ENCODE peak calls at places on chromosome 6, in ten cellular contexts. N is tibial artery, P is cardiac muscle cell, O is A549, B is heart left ventricle, Q is fibroblast of lung, E is esophagus squamous epithelium, X is left ventricle myocardium inferior, S is GM12878, H is body of pancreas. Y is an unnamed sample.
A peak's percentile ranks its signal among the peaks of the same experiment; 100 is the strongest.

GRCh38 chr6:36563237-36563927 is 16.1 kb upstream of the STK38 start:
- DNase-seq in O (no peak), H (no peak), Q (no peak), E (no peak), N (no peak), S (no peak), P (peak; percentile 11), B (no peak), X (no peak), Y (no peak)

GRCh38 chr6:163903528-163903927 is 489.0 kb downstream of the QKI start:
- DNase-seq in O (no peak), E (no peak), H (no peak), B (no peak), S (no peak), Q (no peak), X (no peak), P (no peak), N (no peak), Y (no peak)

GRCh38 chr6:97440590-97441176 is 157.7 kb upstream of the MMS22L start:
- DNase-seq in H (peak; percentile 5), Q (peak; percentile 32), B (no peak), S (no peak), P (peak; percentile 77), E (no peak), X (no peak), O (peak; percentile 34), N (no peak), Y (no peak)

GRCh38 chr6:69696273-69696672 is 100.5 kb downstream of the LMBRD1 start:
- DNase-seq in X (no peak), H (no peak), B (no peak), Q (no peak), O (no peak), E (no peak), S (no peak), N (no peak), P (no peak), Y (no peak)

GRCh38 chr6:25435397-25435985 is 156.3 kb downstream of the CARMIL1 start:
- DNase-seq in O (no peak), N (no peak), Q (no peak), S (no peak), E (no peak), H (no peak), X (no peak), B (no peak), P (no peak), Y (no peak)

GRCh38 chr6:111552241-111552744 is 53.4 kb downstream of the TRAF3IP2 start:
- DNase-seq in O (no peak), X (peak; percentile 61), Q (peak; percentile 96), P (peak; percentile 95), N (peak; percentile 75), E (no peak), H (peak; percentile 83), B (no peak), S (no peak), Y (no peak)

GRCh38 chr6:134421496-134421895 is 103.6 kb upstream of the SGK1 start:
- DNase-seq in B (no peak), X (no peak), Q (peak; percentile 79), P (no peak), E (no peak), N (no peak), H (no peak), S (no peak), O (no peak), Y (no peak)

GRCh38 chr6:3285049-3285639 is 26.4 kb downstream of the PSMG4 start:
- DNase-seq in N (no peak), S (no peak), B (no peak), Q (no peak), O (no peak), H (no peak), E (no peak), P (no peak), X (no peak), Y (no peak)

GRCh38 chr6:134550604-134551003 is 232.7 kb upstream of the SGK1 start:
- DNase-seq in Q (peak; percentile 57), O (peak; percentile 41), X (no peak), H (no peak), P (no peak), S (no peak), E (no peak), N (no peak), B (no peak), Y (no peak)

GRCh38 chr6:11999245-11999644 is 12.9 kb upstream of the HIVEP1 start:
- DNase-seq in P (no peak), B (no peak), S (no peak), Q (peak; percentile 27), O (no peak), X (no peak), H (no peak), E (no peak), N (no peak), Y (no peak)

DNA sequence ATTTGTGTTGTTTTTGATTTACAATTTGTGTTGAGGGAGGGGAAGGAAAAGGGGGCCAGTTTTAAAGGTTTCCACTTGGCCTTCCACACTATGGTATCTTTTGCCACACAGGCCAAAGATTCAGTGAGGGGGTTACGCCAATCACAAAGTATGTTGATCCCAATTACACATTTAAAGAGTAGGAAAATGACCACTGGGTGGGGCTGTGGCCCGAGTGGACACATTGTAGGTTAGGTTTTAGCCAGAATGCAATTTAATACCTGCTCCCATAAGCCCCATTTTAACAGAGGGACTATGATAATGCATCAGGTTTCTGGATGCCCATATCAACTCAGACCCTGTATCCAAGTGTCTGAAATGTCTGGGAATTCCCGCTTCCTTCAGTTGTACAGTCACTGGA is 15.6 kb downstream of the VGLL2 start:
- DNase-seq in O (no peak), P (no peak), E (no peak), X (no peak), B (no peak), Q (no peak), S (no peak), N (no peak), H (no peak), Y (no peak)
- H3K27ac ChIP-seq in O (no peak overlapping the region), P (no peak overlapping the region), E (no peak overlapping the region), X (no peak overlapping the region), B (no peak overlapping the region), Q (no peak overlapping the region), S (no peak overlapping the region), N (no peak overlapping the region), H (no peak overlapping the region), Y (no peak overlapping the region)

DNA sequence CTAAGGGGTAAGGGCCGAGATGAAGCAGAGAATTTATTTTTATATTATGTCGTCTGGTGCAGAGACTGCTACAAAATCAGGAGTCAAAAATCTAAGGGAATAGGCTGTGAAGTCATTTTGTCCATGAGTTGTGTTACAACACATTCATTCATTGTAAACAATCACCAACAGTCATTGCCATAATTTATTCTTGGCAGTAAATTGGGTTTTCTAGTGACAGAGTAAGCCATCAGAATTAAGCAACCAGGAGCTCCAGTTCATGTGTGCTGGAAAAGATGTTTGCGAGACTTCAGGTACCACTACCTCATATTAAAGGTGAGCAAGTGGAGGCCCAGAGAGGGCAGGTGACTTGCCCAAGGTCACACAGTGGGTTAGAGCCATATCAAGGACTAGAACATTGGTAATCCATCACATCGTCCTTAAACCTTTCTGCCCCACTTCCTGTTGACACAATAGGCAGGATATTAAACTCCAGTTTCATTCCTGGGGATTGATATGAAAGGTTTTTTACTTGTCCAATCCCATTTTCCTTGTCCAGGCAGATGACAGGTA is 46.0 kb downstream of the E2F3 start:
- DNase-seq in N (no peak), Q (peak; percentile 49), H (no peak), X (no peak), B (no peak), E (no peak), S (no peak), P (no peak), O (no peak), Y (no peak)
- H3K4me1 ChIP-seq in N (peaks cover 6% of the 10 kb centered on the region), Q (peaks cover 6% of the 10 kb centered on the region), H (no peaks in the 10 kb centered on the region), X (peaks cover 25% of the 10 kb centered on the region), B (peaks cover 5% of the 10 kb centered on the region), E (peaks cover 3% of the 10 kb centered on the region), S (no peaks in the 10 kb centered on the region), P (peaks cover 26% of the 10 kb centered on the region), O (peaks cover 28% of the 10 kb centered on the region), Y (peaks cover 8% of the 10 kb centered on the region)

GRCh38 chr6:30829639-30830250 is 54.6 kb upstream of the DDR1 start:
- DNase-seq in S (no peak), E (no peak), O (no peak), H (no peak), B (no peak), P (no peak), N (no peak), Q (no peak), X (no peak), Y (no peak)

GRCh38 chr6:30826961-30827342 is 57.4 kb upstream of the DDR1 start:
- DNase-seq in Q (no peak), H (no peak), X (no peak), S (no peak), N (no peak), E (no peak), B (no peak), O (peak; percentile 42), P (no peak), Y (no peak)

GRCh38 chr6:30829016-30829415 is 55.3 kb upstream of the DDR1 start:
- DNase-seq in B (no peak), O (no peak), E (no peak), S (no peak), H (no peak), P (no peak), N (no peak), Q (no peak), X (no peak), Y (no peak)

GRCh38 chr6:30830438-30830837 is 53.9 kb upstream of the DDR1 start:
- DNase-seq in Q (no peak), P (no peak), O (no peak), H (no peak), X (no peak), B (no peak), E (no peak), N (no peak), S (no peak), Y (no peak)

GRCh38 chr6:30828027-30828962 is 56.0 kb upstream of the DDR1 start:
- DNase-seq in B (peak; percentile 88), S (no peak), P (peak; percentile 87), X (peak; percentile 87), Q (peak; percentile 92), O (peak; percentile 84), H (peak; percentile 92), E (no peak), N (peak; percentile 90), Y (peak; percentile 67)
- H3K4me3 ChIP-seq in B (peak overlapping the region; percentile 23), S (no peak overlapping the region), P (no peak overlapping the region), X (peak overlapping the region; percentile 31), Q (no peak overlapping the region), O (no peak overlapping the region), H (no peak overlapping the region), E (peak overlapping the region; percentile 39), N (peak overlapping the region; percentile 1), Y (peak overlapping the region; percentile 73)

DNA sequence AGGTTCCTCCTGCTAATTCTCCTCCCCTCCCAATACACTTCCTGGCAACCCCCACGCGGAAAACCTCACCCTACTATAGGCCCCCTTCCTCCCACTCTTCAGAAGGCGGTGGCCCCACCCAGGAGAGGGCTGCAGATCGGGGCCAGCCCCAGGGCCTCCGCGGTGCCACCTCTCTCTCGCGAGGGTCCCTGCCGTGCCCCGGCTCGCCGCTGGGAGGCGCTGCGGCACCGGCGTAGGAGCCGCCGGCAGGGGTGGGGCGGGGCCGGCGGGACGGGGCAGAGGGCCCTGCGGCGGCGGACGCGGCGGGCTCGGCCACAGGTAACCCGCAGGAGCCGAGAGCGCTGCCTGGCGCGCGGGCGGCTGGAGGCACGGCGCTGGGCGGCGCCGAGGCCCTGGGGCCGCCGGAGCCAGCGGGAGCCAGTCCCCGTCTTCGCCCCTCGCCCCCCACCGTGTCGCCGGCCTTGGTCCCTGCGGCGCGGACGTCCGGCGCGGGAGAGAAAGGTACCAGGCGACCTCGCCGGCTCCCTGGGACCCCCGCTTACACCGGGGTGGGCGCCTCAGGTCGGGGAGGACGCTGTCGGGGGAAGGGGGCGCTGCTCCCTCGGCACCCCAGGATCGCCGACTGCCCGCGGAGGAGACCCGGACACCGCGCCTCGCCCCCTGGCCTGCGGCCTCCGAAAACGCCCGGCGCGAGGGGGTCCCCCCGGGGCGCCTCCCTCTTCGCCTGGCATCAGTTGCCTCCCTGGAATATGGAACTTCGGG is at the start of gene ANKRD6:
- DNase-seq in Q (peak; percentile 27), X (peak; percentile 79), E (no peak), O (peak; percentile 39), N (peak; percentile 76), H (peak; percentile 92), P (peak; percentile 87), S (peak; percentile 17), B (peak; percentile 90), Y (peak; percentile 83)
- H3K27ac ChIP-seq in Q (no peak within 1 kb of the TSS), X (peak within 1 kb of the TSS; percentile 42), E (peak within 1 kb of the TSS; percentile 31), O (peak within 1 kb of the TSS; percentile 88), N (peak within 1 kb of the TSS; percentile 76), H (peak within 1 kb of the TSS; percentile 38), P (no peak within 1 kb of the TSS), S (no peak within 1 kb of the TSS), B (peak within 1 kb of the TSS; percentile 45), Y (peak within 1 kb of the TSS; percentile 24)

Y was measured in CD8-positive, alpha-beta memory T cell.